ENCODE peak calls at places on chromosomes 3 and 15, in seven cellular contexts. L is right lobe of liver, F is breast epithelium, B is adrenal gland, A is psoas muscle, R is stomach, D is colonic mucosa. U is an unnamed sample.

GRCh38 chr3:47778746-47779145 is 2.9 kb downstream of the SMARCC1 start:
- DNase-seq in F (no peak), A (no peak), D (no peak), L (no peak), R (no peak), B (no peak), U (no peak)

GRCh38 chr15:33737687-33738606 is 230.3 kb upstream of the CHRM5 start:
- DNase-seq in B (no peak), R (peak), L (no peak), D (peak), A (no peak), F (no peak), U (no peak)

GRCh38 chr3:114706591-114707224 is 412.9 kb downstream of the TIGIT start:
- DNase-seq in D (peak), R (no peak), F (no peak), A (no peak), B (peak), L (no peak), U (peak)

GRCh38 chr3:39978293-39978692 is 168.9 kb downstream of the MYRIP start:
- DNase-seq in F (no peak), A (no peak), R (no peak), D (no peak), L (no peak), B (no peak), U (no peak)

GRCh38 chr3:188003188-188004171 is 150.5 kb upstream of the LPP start:
- DNase-seq in R (peak), D (peak), B (no peak), L (peak), A (no peak), F (no peak), U (no peak)

GRCh38 chr3:122406198-122406597 is 9.7 kb downstream of the WDR5B start:
- DNase-seq in D (no peak), F (no peak), L (no peak), B (no peak), R (no peak), A (no peak), U (no peak)

GRCh38 chr3:126449621-126450051 is 26.1 kb downstream of the ZXDC start:
- DNase-seq in R (peak), B (peak), A (no peak), F (no peak), D (peak), L (peak), U (no peak)

GRCh38 chr3:133887075-133887950 is 8.4 kb downstream of the RAB6B start:
- DNase-seq in D (peak), A (no peak), L (no peak), R (no peak), B (no peak), F (no peak), U (no peak)

GRCh38 chr3:117035785-117036184 is 326.2 kb downstream of the TUSC7 start:
- DNase-seq in D (peak), R (no peak), L (no peak), F (no peak), A (peak), B (peak), U (no peak)

GRCh38 chr3:183485585-183485984 is 57.2 kb upstream of the MCF2L2 start:
- DNase-seq in A (no peak), L (no peak), B (peak), F (no peak), D (no peak), R (no peak), U (no peak)

GRCh38 chr3:11514191-11514770 is 129.4 kb downstream of the VGLL4 start:
- DNase-seq in F (no peak), A (peak), B (peak), L (no peak), D (peak), R (peak), U (no peak)

GRCh38 chr3:111852540-111852939 is 6.5 kb upstream of the PHLDB2 start:
- DNase-seq in A (no peak), R (no peak), F (no peak), L (no peak), D (no peak), B (no peak), U (no peak)

GRCh38 chr3:15154326-15154725 is 51.7 kb upstream of the CAPN7 start:
- DNase-seq in A (no peak), R (no peak), F (no peak), B (no peak), D (no peak), L (no peak), U (no peak)

GRCh38 chr3:69144631-69145244 is 22.3 kb upstream of the LMOD3 start:
- DNase-seq in A (no peak), R (no peak), L (no peak), B (no peak), D (no peak), F (no peak), U (no peak)
- H3K27ac ChIP-seq in A (peak), R (no peak), L (no peak), B (no peak), D (no peak), F (no peak), U (no peak)

GRCh38 chr15:74291101-74292071 is 55.3 kb downstream of the CCDC33 start:
- DNase-seq in D (peak), A (peak), F (peak), B (peak), L (peak), R (peak), U (no peak)

GRCh38 chr15:74290645-74291044 is 54.5 kb downstream of the CCDC33 start:
- DNase-seq in A (no peak), L (no peak), D (no peak), R (no peak), F (no peak), B (no peak), U (no peak)

GRCh38 chr15:74295800-74296199 is 59.7 kb downstream of the CCDC33 start:
- DNase-seq in F (no peak), R (no peak), B (no peak), D (no peak), A (no peak), L (no peak), U (no peak)

GRCh38 chr15:74293021-74293810 is 57.1 kb downstream of the CCDC33 start:
- DNase-seq in L (no peak), R (no peak), B (no peak), D (no peak), F (no peak), A (no peak), U (no peak)

DNA sequence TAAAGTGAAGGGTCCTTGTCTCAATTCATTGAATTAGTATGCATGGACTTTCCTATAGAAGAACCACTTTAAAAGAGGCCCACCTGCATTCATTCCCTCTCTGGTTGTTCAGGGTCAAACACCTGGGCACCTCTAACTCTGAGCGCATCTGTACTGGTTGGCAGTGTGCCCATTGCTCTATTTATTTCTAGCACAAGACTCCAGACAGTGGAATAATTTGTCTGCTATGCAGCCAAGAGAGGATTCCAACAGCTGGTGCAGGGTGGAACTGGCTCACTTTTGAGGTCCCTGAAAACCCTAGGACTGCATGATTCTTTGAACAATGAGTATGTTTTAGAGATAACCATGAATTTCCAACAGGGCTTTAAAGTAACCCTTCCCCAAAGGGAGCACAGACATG is 57.9 kb downstream of the CCDC33 start:
- DNase-seq in B (no peak), L (no peak), D (no peak), F (no peak), R (no peak), A (no peak), U (no peak)
- H3K27ac ChIP-seq in B (no peak), L (no peak), D (no peak), F (no peak), R (no peak), A (no peak), U (no peak)

GRCh38 chr3:8554725-8555621 is 53.4 kb downstream of the LMCD1 start:
- DNase-seq in A (peak), D (no peak), L (no peak), F (no peak), R (no peak), B (no peak), U (no peak)
- H3K27ac ChIP-seq in A (peak), D (peak), L (no peak), F (peak), R (peak), B (no peak), U (no peak)

GRCh38 chr15:75364881-75365280 is 3.5 kb downstream of the MAN2C1 start:
- DNase-seq in R (no peak), D (no peak), B (no peak), F (no peak), A (no peak), L (no peak), U (no peak)
- H3K27ac ChIP-seq in R (no peak), D (no peak), B (no peak), F (no peak), A (no peak), L (no peak), U (no peak)

GRCh38 chr3:37887824-37888223 is 26.1 kb downstream of the CTDSPL start:
- DNase-seq in R (no peak), A (no peak), L (no peak), B (no peak), F (no peak), D (no peak), U (no peak)

GRCh38 chr3:37886395-37886794 is 24.7 kb downstream of the CTDSPL start:
- DNase-seq in F (no peak), R (no peak), L (no peak), D (no peak), A (no peak), B (no peak), U (no peak)

GRCh38 chr3:37885831-37886230 is 24.2 kb downstream of the CTDSPL start:
- DNase-seq in D (no peak), F (no peak), A (no peak), B (no peak), R (no peak), L (no peak), U (no peak)

GRCh38 chr3:37887062-37887461 is 25.4 kb downstream of the CTDSPL start:
- DNase-seq in D (no peak), F (peak), A (no peak), B (no peak), R (peak), L (peak), U (no peak)

GRCh38 chr3:37882711-37883110 is 21.0 kb downstream of the CTDSPL start:
- DNase-seq in A (no peak), F (no peak), B (no peak), L (no peak), D (no peak), R (no peak), U (no peak)
- H3K27ac ChIP-seq in A (no peak), F (no peak), B (no peak), L (no peak), D (no peak), R (peak), U (no peak)

U was measured in epithelial cell of prostate.